ENCODE peak calls at places on chromosomes 1 and 21, in ten cellular contexts. P is WTC11, R is neural crest cell, W is endothelial cell of umbilical vein, E is GM06990, F is nephron progenitor cell, T is HFF-Myc, V is adrenal gland, B is endothelial cell, U is fibroblast of lung. Z is an unnamed sample.

GRCh38 chr1:6517435-6517851 is 26.0 kb upstream of the PLEKHG5 start:
- DNase-seq in P (no peak), R (no peak), W (no peak), E (no peak), F (no peak), T (no peak), V (no peak), B (no peak), U (no peak), Z (no peak)

GRCh38 chr1:40032240-40032891 is 8.2 kb upstream of the CAP1 start:
- DNase-seq in P (peak), R (peak), W (peak), E (peak), F (peak), T (peak), V (peak), B (peak), U (peak), Z (no peak)

GRCh38 chr1:192966073-192966472 is 93.1 kb downstream of the UCHL5 start:
- DNase-seq in P (no peak), R (no peak), W (no peak), E (no peak), F (no peak), T (no peak), V (no peak), B (no peak), U (no peak), Z (no peak)

GRCh38 chr1:204356997-204357396 is 2.7 kb downstream of the PLEKHA6 start:
- DNase-seq in P (no peak), R (no peak), W (no peak), E (no peak), F (no peak), T (no peak), V (no peak), B (no peak), U (no peak), Z (no peak)

GRCh38 chr1:25065246-25066238 is 135.5 kb upstream of the RUNX3 start:
- DNase-seq in P (no peak), R (no peak), W (no peak), E (no peak), F (no peak), T (no peak), V (no peak), B (no peak), U (peak), Z (no peak)

GRCh38 chr1:234668577-234668955 is 58.6 kb upstream of the IRF2BP2 start:
- DNase-seq in P (no peak), R (no peak), W (no peak), E (no peak), F (no peak), T (no peak), V (no peak), B (no peak), U (no peak), Z (no peak)

GRCh38 chr1:201223852-201224670 is 33.4 kb downstream of the IGFN1 start:
- DNase-seq in P (no peak), R (no peak), W (no peak), E (no peak), F (no peak), T (no peak), V (no peak), B (no peak), U (no peak), Z (no peak)

GRCh38 chr1:66373072-66373685 is 160.8 kb upstream of the SGIP1 start:
- DNase-seq in P (no peak), R (no peak), W (no peak), E (no peak), F (no peak), T (no peak), V (no peak), B (no peak), U (no peak), Z (no peak)

GRCh38 chr1:192877283-192877886 is 68.5 kb downstream of the RGS2 start:
- DNase-seq in P (no peak), R (no peak), W (no peak), E (no peak), F (no peak), T (peak), V (no peak), B (no peak), U (peak), Z (no peak)

GRCh38 chr1:40662151-40662550 is 3.3 kb downstream of the RIMS3 start:
- DNase-seq in P (no peak), R (no peak), W (no peak), E (no peak), F (no peak), T (no peak), V (no peak), B (no peak), U (no peak), Z (no peak)

GRCh38 chr1:228469413-228470162 is 17.6 kb upstream of the RNF187 start:
- DNase-seq in P (peak), R (no peak), W (no peak), E (no peak), F (no peak), T (no peak), V (no peak), B (no peak), U (no peak), Z (no peak)

GRCh38 chr1:20663365-20663764 is 2.2 kb upstream of the DDOST start:
- DNase-seq in P (no peak), R (no peak), W (no peak), E (no peak), F (no peak), T (no peak), V (no peak), B (no peak), U (no peak), Z (no peak)

GRCh38 chr21:34345892-34346291 is 17.9 kb upstream of the KCNE2 start:
- DNase-seq in P (no peak), R (no peak), W (no peak), E (no peak), F (no peak), T (no peak), V (no peak), B (no peak), U (peak), Z (no peak)

GRCh38 chr1:47537966-47538365 is 100.1 kb downstream of the FOXD2 start:
- DNase-seq in P (no peak), R (no peak), W (no peak), E (no peak), F (no peak), T (no peak), V (no peak), B (no peak), U (no peak), Z (no peak)

GRCh38 chr1:47433453-47434050 is 4.3 kb upstream of the FOXD2 start:
- DNase-seq in P (no peak), R (no peak), W (no peak), E (no peak), F (peak), T (no peak), V (no peak), B (no peak), U (no peak), Z (no peak)

GRCh38 chr21:42652527-42653491 is 612 bp upstream of the PDE9A start:
- DNase-seq in P (peak), R (peak), W (peak), E (no peak), F (peak), T (no peak), V (peak), B (peak), U (peak), Z (no peak)

GRCh38 chr1:7703321-7704213 is 67.5 kb upstream of the VAMP3 start:
- DNase-seq in P (peak), R (no peak), W (no peak), E (no peak), F (peak), T (no peak), V (no peak), B (peak), U (no peak), Z (no peak)

GRCh38 chr21:27561116-27561515 is 594.2 kb upstream of the ADAMTS5 start:
- DNase-seq in P (no peak), R (no peak), W (no peak), E (no peak), F (no peak), T (no peak), V (no peak), B (no peak), U (no peak), Z (no peak)

GRCh38 chr1:16178596-16179497 is 23.0 kb upstream of the EPHA2 start:
- DNase-seq in P (no peak), R (no peak), W (no peak), E (no peak), F (no peak), T (no peak), V (no peak), B (no peak), U (no peak), Z (no peak)

GRCh38 chr1:67013573-67013972 is 40.4 kb downstream of the SLC35D1 start:
- DNase-seq in P (no peak), R (no peak), W (no peak), E (no peak), F (no peak), T (no peak), V (no peak), B (no peak), U (peak), Z (no peak)

GRCh38 chr1:180155202-180155682 is 573 bp downstream of the QSOX1 start:
- DNase-seq in P (peak), R (peak), W (peak), E (peak), F (no peak), T (no peak), V (peak), B (no peak), U (no peak), Z (peak)

GRCh38 chr1:92934395-92935378 is 26.6 kb downstream of the DIPK1A start:
- DNase-seq in P (no peak), R (no peak), W (peak), E (no peak), F (no peak), T (no peak), V (peak), B (no peak), U (peak), Z (no peak)

DNA sequence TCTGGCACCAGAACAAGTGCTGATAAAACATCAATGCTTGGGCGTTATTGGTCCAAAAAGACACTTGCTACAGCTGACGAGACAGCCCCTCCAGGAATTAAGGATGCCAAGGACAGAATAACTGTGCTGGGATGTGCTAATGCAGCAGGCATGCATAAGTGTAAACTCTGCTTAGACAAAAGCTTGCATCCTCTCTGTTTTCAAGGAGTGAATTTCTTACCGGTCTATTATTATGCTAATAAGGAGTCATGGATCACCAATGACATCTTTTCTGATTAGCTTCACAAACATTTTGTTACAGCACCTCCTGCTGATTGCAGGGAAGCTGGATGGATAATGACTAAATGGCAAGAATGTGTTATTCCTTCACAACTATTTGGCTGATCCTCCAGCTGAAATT is 402.0 kb downstream of the LTN1 start:
- DNase-seq in P (no peak), R (no peak), W (no peak), E (no peak), F (no peak), T (no peak), V (no peak), B (no peak), U (no peak), Z (no peak)
- TF ChIP-seq CTCF in P (no peak), R (no peak), W (no peak), E (no peak), F (no peak), T (no peak), V (no peak), B (no peak), U (no peak), Z (no peak)

GRCh38 chr1:27536004-27536757 is 46.2 kb upstream of the WASF2 start:
- DNase-seq in P (no peak), R (no peak), W (no peak), E (no peak), F (no peak), T (no peak), V (no peak), B (no peak), U (no peak), Z (no peak)

GRCh38 chr1:27535386-27535785 is 45.4 kb upstream of the WASF2 start:
- DNase-seq in P (no peak), R (no peak), W (no peak), E (no peak), F (no peak), T (no peak), V (no peak), B (no peak), U (no peak), Z (no peak)

GRCh38 chr1:27538793-27539192 is 48.8 kb upstream of the WASF2 start:
- DNase-seq in P (no peak), R (no peak), W (no peak), E (no peak), F (no peak), T (peak), V (peak), B (no peak), U (peak), Z (no peak)

GRCh38 chr1:27539901-27540861 is 50.2 kb upstream of the WASF2 start:
- DNase-seq in P (no peak), R (no peak), W (peak), E (no peak), F (no peak), T (no peak), V (peak), B (no peak), U (no peak), Z (no peak)

DNA sequence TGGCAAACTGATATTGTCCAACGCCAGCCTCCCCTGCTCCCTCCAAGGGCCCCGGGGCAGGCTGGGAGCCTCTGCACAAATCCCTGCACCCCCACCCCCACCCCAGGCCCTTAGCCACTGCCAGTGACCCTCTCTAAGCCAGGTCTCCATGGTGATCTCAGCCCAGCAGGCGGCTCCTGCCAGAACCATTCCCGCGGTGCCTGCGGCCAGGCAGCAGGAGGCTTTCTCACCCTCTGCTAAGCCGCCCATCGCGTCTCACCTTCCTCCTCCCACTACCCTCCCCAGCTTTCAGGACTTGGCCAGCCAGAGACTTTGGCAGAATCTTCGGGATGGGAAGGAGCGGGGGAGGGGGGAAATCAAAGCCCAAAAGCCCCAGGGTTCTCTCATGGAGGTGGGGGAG is 46.8 kb upstream of the WASF2 start:
- DNase-seq in P (peak), R (no peak), W (no peak), E (no peak), F (peak), T (no peak), V (peak), B (no peak), U (peak), Z (no peak)
- TF ChIP-seq CTCF in P (no peak), R (no peak), W (no peak), E (no peak), F (no peak), T (no peak), V (no peak), B (no peak), U (peak), Z (no peak)

GRCh38 chr1:209646558-209646957 is 5.7 kb downstream of the LAMB3 start:
- DNase-seq in P (peak), R (no peak), W (no peak), E (no peak), F (no peak), T (no peak), V (no peak), B (peak), U (peak), Z (no peak)
- TF ChIP-seq CTCF in P (no peak), R (peak), W (peak), E (peak), F (no peak), T (peak), V (no peak), B (no peak), U (peak), Z (no peak)

GRCh38 chr1:221983444-221983843 is 241.6 kb upstream of the DUSP10 start:
- DNase-seq in P (no peak), R (no peak), W (no peak), E (no peak), F (no peak), T (no peak), V (no peak), B (no peak), U (no peak), Z (no peak)

GRCh38 chr1:221979461-221980032 is 237.7 kb upstream of the DUSP10 start:
- DNase-seq in P (no peak), R (no peak), W (no peak), E (no peak), F (no peak), T (no peak), V (no peak), B (no peak), U (no peak), Z (no peak)
- TF ChIP-seq CTCF in P (no peak), R (peak), W (no peak), E (peak), F (peak), T (peak), V (no peak), B (peak), U (peak), Z (no peak)

DNA sequence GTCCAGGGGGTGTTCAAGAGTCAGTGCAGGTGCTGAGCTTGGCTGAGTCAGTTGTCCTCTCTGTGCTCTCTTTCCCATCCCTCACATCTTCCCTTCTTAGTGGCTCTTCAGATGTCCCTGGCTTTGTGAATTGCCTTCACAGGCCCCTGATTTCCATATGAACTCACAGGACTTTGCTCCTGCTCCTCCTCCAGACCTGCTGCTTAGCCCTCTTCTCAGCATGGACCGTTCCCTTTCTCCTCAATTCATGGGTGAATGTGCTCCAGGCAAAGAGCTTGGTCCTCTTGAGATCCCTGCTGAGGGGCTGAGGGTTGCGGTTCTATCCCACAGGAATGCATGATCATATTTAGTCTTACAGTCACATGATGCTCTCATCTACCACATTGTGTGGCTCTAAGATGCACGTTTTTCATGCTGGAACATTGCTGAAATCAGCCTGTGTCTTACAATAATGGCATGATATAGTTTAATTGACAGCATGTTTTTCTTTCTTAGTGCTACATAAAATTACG is 30.5 kb downstream of the CACNA1E start:
- DNase-seq in P (no peak), R (no peak), W (no peak), E (no peak), F (no peak), T (no peak), V (no peak), B (no peak), U (no peak), Z (no peak)
- TF ChIP-seq CTCF in P (no peak), R (no peak), W (no peak), E (no peak), F (no peak), T (no peak), V (no peak), B (no peak), U (no peak), Z (no peak)

GRCh38 chr1:17360272-17360956 is 11.6 kb upstream of the PADI6 start:
- DNase-seq in P (no peak), R (no peak), W (no peak), E (no peak), F (no peak), T (no peak), V (no peak), B (no peak), U (no peak), Z (no peak)
- TF ChIP-seq CTCF in P (no peak), R (no peak), W (no peak), E (no peak), F (no peak), T (no peak), V (no peak), B (no peak), U (no peak), Z (no peak)

GRCh38 chr1:101239095-101240040 is 2.5 kb downstream of the S1PR1 start:
- DNase-seq in P (no peak), R (no peak), W (peak), E (no peak), F (no peak), T (no peak), V (no peak), B (no peak), U (peak), Z (no peak)
- TF ChIP-seq CTCF in P (peak), R (no peak), W (no peak), E (no peak), F (peak), T (no peak), V (peak), B (peak), U (peak), Z (no peak)

DNA sequence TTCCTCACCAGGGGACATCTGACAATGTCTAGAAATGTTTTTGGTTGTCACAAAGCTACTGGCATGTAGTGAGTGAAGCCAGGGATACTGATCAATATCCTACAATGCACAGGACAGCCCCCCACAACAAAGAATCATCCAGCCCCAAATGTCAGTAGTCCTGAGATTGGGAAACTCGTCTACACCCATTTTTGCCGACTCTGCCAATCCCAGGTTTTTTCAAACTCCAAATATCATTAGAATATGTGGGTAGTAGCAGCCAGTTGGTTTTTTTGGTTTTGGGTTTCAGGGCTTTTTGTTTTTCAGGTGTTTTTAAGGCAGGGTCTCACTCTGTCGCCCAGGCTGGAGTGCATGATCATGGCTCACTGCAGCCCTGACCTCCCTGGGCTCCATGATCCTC is 5.9 kb downstream of the SPATA46 start:
- DNase-seq in P (no peak), R (no peak), W (no peak), E (no peak), F (no peak), T (no peak), V (no peak), B (no peak), U (no peak), Z (no peak)
- TF ChIP-seq CTCF in P (no peak), R (no peak), W (no peak), E (no peak), F (no peak), T (no peak), V (no peak), B (no peak), U (no peak), Z (no peak)